ENCODE peak calls at places on chromosomes 13 and 19, in five cellular contexts. G is H1, N is neuronal stem cell, C is IMR-90, I is mesendoderm. R is an unnamed sample.

GRCh38 chr19:19447536-19448237 is 42.2 kb downstream of the GATAD2A start:
- DNase-seq in G (no peak), N (no peak), C (peak), I (no peak), R (no peak)

GRCh38 chr13:111177803-111178389 is 62.8 kb downstream of the ARHGEF7 start:
- DNase-seq in G (no peak), N (no peak), C (peak), I (no peak), R (peak)

GRCh38 chr19:43467730-43468129 is 2.3 kb upstream of the LYPD3 start:
- DNase-seq in G (no peak), N (no peak), C (peak), I (no peak), R (peak)

GRCh38 chr19:40213251-40213793 is 4.9 kb downstream of the TTC9B start:
- DNase-seq in G (no peak), N (no peak), C (no peak), I (no peak), R (no peak)

GRCh38 chr19:4034048-4035017 is 26.8 kb downstream of the PIAS4 start:
- DNase-seq in G (no peak), N (no peak), C (no peak), I (no peak), R (no peak)

GRCh38 chr13:78241278-78241919 is 322.8 kb upstream of the EDNRB start:
- DNase-seq in G (peak), N (peak), C (peak), I (peak), R (peak)

GRCh38 chr19:55391702-55392615 is 6.2 kb downstream of the RPL28 start:
- DNase-seq in G (no peak), N (no peak), C (peak), I (no peak), R (peak)

GRCh38 chr19:4722671-4723464 is 774 bp downstream of the DPP9 start:
- DNase-seq in G (no peak), N (no peak), C (peak), I (peak), R (peak)

GRCh38 chr19:6753178-6754031 is 13.8 kb downstream of the SH2D3A start:
- DNase-seq in G (peak), N (peak), C (peak), I (peak), R (peak)

GRCh38 chr19:10104130-10104513 is 1.6 kb upstream of the ANGPTL6 start:
- DNase-seq in G (no peak), N (no peak), C (no peak), I (no peak), R (no peak)

GRCh38 chr19:10106100-10106936 is at the start of gene PPAN:
- DNase-seq in G (peak), N (peak), C (peak), I (peak), R (peak)

GRCh38 chr19:10104665-10105221 is 1.4 kb upstream of the PPAN start:
- DNase-seq in G (no peak), N (no peak), C (no peak), I (no peak), R (no peak)

GRCh38 chr19:10107254-10107653 is 1.1 kb downstream of the PPAN start:
- DNase-seq in G (no peak), N (no peak), C (no peak), I (no peak), R (no peak)

DNA sequence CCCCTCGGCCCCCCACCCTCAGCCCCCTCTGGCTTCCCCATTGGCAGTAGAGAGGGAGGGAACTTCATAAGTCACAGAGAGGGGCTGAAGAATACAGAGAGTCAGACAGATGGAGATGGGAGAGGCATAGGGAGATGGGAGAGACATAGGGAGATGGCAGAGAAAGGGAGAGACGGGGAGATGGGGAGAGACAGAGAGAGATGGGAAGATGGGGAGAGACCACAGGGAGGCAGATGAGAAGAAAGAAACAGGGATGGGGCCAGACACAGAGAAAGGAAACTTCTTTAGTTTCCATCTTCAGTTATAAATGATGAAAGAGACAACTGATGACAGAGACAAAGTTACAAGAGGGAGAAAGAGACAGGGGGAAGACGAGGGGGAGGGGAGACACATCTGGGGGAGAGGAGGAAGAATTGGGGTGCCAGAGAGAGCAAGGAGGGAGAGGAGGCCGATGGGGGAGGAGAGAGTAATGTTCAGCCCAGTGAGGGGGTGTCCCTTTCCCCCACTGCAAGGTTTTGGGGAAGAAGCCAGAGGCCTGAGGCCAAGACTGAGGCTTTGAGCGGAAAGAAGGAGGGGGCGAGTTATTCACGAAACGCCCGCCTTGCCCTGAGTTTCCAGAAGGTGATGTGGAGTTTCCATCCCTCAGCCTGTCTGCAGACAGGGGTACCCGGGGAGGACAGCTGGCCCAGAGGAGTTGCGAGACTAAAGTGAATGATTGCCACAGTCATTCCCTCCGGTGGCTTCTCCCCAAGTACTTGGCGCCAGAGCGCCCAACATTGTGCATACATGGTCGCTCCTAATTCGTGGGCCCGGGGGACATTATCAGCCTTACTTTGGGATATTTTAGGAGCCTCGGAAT is 692 bp upstream of the PPAN start:
- DNase-seq in G (no peak), N (no peak), C (no peak), I (no peak), R (no peak)
- H3K4me2 ChIP-seq in G (peak), N (peak), C (no peak), I (no peak), R (peak)

GRCh38 chr19:12993562-12993961 is 1.7 kb upstream of the NFIX start:
- DNase-seq in G (no peak), N (no peak), C (no peak), I (no peak), R (no peak)
- H3K18ac ChIP-seq in G (no peak), N (no peak), C (no peak), I (no peak), R (no peak)

GRCh38 chr13:95697052-95697680 is 20.2 kb downstream of the DNAJC3 start:
- DNase-seq in G (no peak), N (no peak), C (no peak), I (no peak), R (peak)
- H3K4me3 ChIP-seq in G (no peak), N (no peak), C (no peak), I (no peak), R (no peak)

DNA sequence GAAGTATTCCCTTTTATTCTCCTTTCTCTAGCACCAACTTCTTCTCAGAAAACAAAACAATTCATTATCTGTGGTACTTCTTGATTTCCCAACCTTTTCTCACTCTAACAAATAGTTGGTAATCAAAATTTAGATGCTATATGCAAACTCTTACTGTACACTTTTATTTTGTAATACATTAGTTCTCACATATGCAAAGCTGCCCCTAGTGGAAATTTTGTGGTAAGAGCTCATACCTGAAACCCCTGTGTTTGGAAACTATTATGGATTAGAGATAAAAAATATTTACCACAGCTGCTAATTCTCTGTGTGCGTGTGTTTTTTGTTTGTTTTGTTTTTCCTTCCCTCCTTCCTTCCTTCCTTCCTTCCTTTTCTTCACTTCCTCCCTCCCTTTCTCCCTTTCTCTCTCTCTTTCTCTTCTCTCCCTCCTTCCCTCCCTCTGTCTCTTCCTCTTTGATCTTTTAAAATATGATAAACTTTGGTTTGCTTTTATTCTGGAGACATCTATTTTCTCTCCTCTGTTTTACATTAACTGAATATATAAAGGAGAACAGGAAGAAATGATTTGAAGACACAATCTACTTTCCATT is 537.4 kb downstream of the SLITRK6 start:
- DNase-seq in G (no peak), N (no peak), C (peak), I (no peak), R (peak)
- H3K4me2 ChIP-seq in G (no peak), N (no peak), C (no peak), I (no peak), R (no peak)

GRCh38 chr19:1568320-1569019 is at the start of gene MEX3D:
- DNase-seq in G (no peak), N (peak), C (peak), I (peak), R (peak)
- H3K18ac ChIP-seq in G (peak), N (peak), C (peak), I (peak), R (peak)

R was measured in mesenchymal stem cell.